ENCODE peak calls at places on chromosomes 1 and 21, in four cellular contexts. One of them, this sample, is unnamed.

GRCh38 chr1:180116964-180117763 is 37.5 kb upstream of the QSOX1 start:
- DNase-seq in RWPE2: no peak
- DNase-seq in tibial artery: no peak
- DNase-seq in CD8-positive, alpha-beta T cell: no peak
- DNase-seq in this sample: no peak

GRCh38 chr1:231312389-231312788 is 25.3 kb downstream of the EXOC8 start:
- DNase-seq in RWPE2: no peak
- DNase-seq in tibial artery: no peak
- DNase-seq in CD8-positive, alpha-beta T cell: no peak
- DNase-seq in this sample: no peak

GRCh38 chr1:9838946-9839345 is 15.2 kb upstream of the CLSTN1 start:
- DNase-seq in CD8-positive, alpha-beta T cell: no peak
- DNase-seq in RWPE2: no peak
- DNase-seq in tibial artery: no peak
- DNase-seq in this sample: peak; percentile 68

GRCh38 chr1:31573261-31573660 is 3.1 kb upstream of the TINAGL1 start:
- DNase-seq in RWPE2: no peak
- DNase-seq in CD8-positive, alpha-beta T cell: no peak
- DNase-seq in tibial artery: peak; percentile 14
- DNase-seq in this sample: no peak

GRCh38 chr1:30034627-30035521 is 688.5 kb downstream of the MATN1 start:
- DNase-seq in RWPE2: no peak
- DNase-seq in tibial artery: no peak
- DNase-seq in CD8-positive, alpha-beta T cell: no peak
- DNase-seq in this sample: no peak

GRCh38 chr21:26843912-26844257 is 1.3 kb downstream of the ADAMTS1 start:
- DNase-seq in tibial artery: no peak
- DNase-seq in RWPE2: no peak
- DNase-seq in CD8-positive, alpha-beta T cell: no peak
- DNase-seq in this sample: no peak

GRCh38 chr1:224542783-224543440 is 73.2 kb upstream of the CNIH3 start:
- DNase-seq in CD8-positive, alpha-beta T cell: no peak
- DNase-seq in RWPE2: no peak
- DNase-seq in tibial artery: no peak
- DNase-seq in this sample: no peak

GRCh38 chr1:171794085-171794484 is 12.6 kb downstream of the METTL13 start:
- DNase-seq in CD8-positive, alpha-beta T cell: no peak
- DNase-seq in RWPE2: no peak
- DNase-seq in tibial artery: no peak
- DNase-seq in this sample: no peak

GRCh38 chr1:53075206-53075605 is 13.2 kb downstream of the PODN start:
- DNase-seq in CD8-positive, alpha-beta T cell: no peak
- DNase-seq in RWPE2: no peak
- DNase-seq in tibial artery: no peak
- DNase-seq in this sample: peak; percentile 62

GRCh38 chr1:184164529-184164928 is 113.0 kb downstream of the TSEN15 start:
- DNase-seq in tibial artery: no peak
- DNase-seq in RWPE2: no peak
- DNase-seq in CD8-positive, alpha-beta T cell: no peak
- DNase-seq in this sample: no peak

GRCh38 chr1:147842578-147842977 is 60.0 kb upstream of the GJA8 start:
- DNase-seq in RWPE2: no peak
- DNase-seq in CD8-positive, alpha-beta T cell: no peak
- DNase-seq in tibial artery: no peak
- DNase-seq in this sample: no peak

GRCh38 chr1:169523904-169524303 is 38.2 kb upstream of the SLC19A2 start:
- DNase-seq in RWPE2: no peak
- DNase-seq in CD8-positive, alpha-beta T cell: no peak
- DNase-seq in tibial artery: no peak
- DNase-seq in this sample: no peak

GRCh38 chr1:148388260-148389026 is 94.7 kb downstream of the PPIAL4G start:
- DNase-seq in RWPE2: peak; percentile 77
- DNase-seq in CD8-positive, alpha-beta T cell: peak; percentile 91
- DNase-seq in tibial artery: peak; percentile 86
- DNase-seq in this sample: no peak

GRCh38 chr1:202319381-202320080 is 22.2 kb downstream of the UBE2T start:
- DNase-seq in RWPE2: peak; percentile 9
- DNase-seq in CD8-positive, alpha-beta T cell: no peak
- DNase-seq in tibial artery: no peak
- DNase-seq in this sample: no peak

GRCh38 chr1:6028042-6028895 is 17.4 kb upstream of the KCNAB2 start:
- DNase-seq in CD8-positive, alpha-beta T cell: peak; percentile 90
- DNase-seq in tibial artery: peak; percentile 43
- DNase-seq in RWPE2: no peak
- DNase-seq in this sample: no peak

GRCh38 chr1:175045519-175045918 is 22.1 kb upstream of the TNN start:
- DNase-seq in CD8-positive, alpha-beta T cell: no peak
- DNase-seq in tibial artery: no peak
- DNase-seq in RWPE2: no peak
- DNase-seq in this sample: no peak

GRCh38 chr1:204583909-204584632 is 67.9 kb downstream of the MDM4 start:
- DNase-seq in RWPE2: no peak
- DNase-seq in tibial artery: no peak
- DNase-seq in CD8-positive, alpha-beta T cell: no peak
- DNase-seq in this sample: no peak

GRCh38 chr1:19013826-19014548 is 57.5 kb upstream of the IFFO2 start:
- DNase-seq in CD8-positive, alpha-beta T cell: no peak
- DNase-seq in RWPE2: no peak
- DNase-seq in tibial artery: no peak
- DNase-seq in this sample: no peak

GRCh38 chr1:66494488-66494887 is 39.5 kb upstream of the SGIP1 start:
- DNase-seq in CD8-positive, alpha-beta T cell: no peak
- DNase-seq in tibial artery: no peak
- DNase-seq in RWPE2: no peak
- DNase-seq in this sample: no peak

GRCh38 chr1:25727819-25728286 is 72.1 kb upstream of the SELENON start:
- DNase-seq in tibial artery: peak; percentile 63
- DNase-seq in CD8-positive, alpha-beta T cell: no peak
- DNase-seq in RWPE2: no peak
- DNase-seq in this sample: no peak

GRCh38 chr21:45818904-45819285 is 162.7 kb upstream of the COL6A1 start:
- DNase-seq in CD8-positive, alpha-beta T cell: peak; percentile 77
- DNase-seq in RWPE2: peak; percentile 53
- DNase-seq in tibial artery: no peak
- DNase-seq in this sample: no peak

GRCh38 chr1:25442178-25442577 is 11.5 kb downstream of the MACO1 start:
- DNase-seq in CD8-positive, alpha-beta T cell: no peak
- DNase-seq in RWPE2: no peak
- DNase-seq in tibial artery: no peak
- DNase-seq in this sample: no peak

GRCh38 chr1:18341291-18342058 is 139.3 kb upstream of the KLHDC7A start:
- DNase-seq in tibial artery: no peak
- DNase-seq in RWPE2: no peak
- DNase-seq in CD8-positive, alpha-beta T cell: no peak
- DNase-seq in this sample: no peak

GRCh38 chr1:70675737-70676156 is 264.7 kb downstream of the CTH start:
- DNase-seq in tibial artery: no peak
- DNase-seq in CD8-positive, alpha-beta T cell: no peak
- DNase-seq in RWPE2: no peak
- DNase-seq in this sample: no peak

GRCh38 chr1:105138445-105138821 is 1388.7 kb downstream of the AMY1C start:
- DNase-seq in tibial artery: no peak
- DNase-seq in RWPE2: no peak
- DNase-seq in CD8-positive, alpha-beta T cell: no peak
- DNase-seq in this sample: no peak

GRCh38 chr1:201213926-201214325 is 23.3 kb downstream of the IGFN1 start:
- DNase-seq in RWPE2: peak; percentile 32
- DNase-seq in tibial artery: no peak
- DNase-seq in CD8-positive, alpha-beta T cell: no peak
- DNase-seq in this sample: no peak

GRCh38 chr1:30319765-30320580 is 403.4 kb downstream of the MATN1 start:
- DNase-seq in CD8-positive, alpha-beta T cell: no peak
- DNase-seq in tibial artery: no peak
- DNase-seq in RWPE2: no peak
- DNase-seq in this sample: no peak

DNA sequence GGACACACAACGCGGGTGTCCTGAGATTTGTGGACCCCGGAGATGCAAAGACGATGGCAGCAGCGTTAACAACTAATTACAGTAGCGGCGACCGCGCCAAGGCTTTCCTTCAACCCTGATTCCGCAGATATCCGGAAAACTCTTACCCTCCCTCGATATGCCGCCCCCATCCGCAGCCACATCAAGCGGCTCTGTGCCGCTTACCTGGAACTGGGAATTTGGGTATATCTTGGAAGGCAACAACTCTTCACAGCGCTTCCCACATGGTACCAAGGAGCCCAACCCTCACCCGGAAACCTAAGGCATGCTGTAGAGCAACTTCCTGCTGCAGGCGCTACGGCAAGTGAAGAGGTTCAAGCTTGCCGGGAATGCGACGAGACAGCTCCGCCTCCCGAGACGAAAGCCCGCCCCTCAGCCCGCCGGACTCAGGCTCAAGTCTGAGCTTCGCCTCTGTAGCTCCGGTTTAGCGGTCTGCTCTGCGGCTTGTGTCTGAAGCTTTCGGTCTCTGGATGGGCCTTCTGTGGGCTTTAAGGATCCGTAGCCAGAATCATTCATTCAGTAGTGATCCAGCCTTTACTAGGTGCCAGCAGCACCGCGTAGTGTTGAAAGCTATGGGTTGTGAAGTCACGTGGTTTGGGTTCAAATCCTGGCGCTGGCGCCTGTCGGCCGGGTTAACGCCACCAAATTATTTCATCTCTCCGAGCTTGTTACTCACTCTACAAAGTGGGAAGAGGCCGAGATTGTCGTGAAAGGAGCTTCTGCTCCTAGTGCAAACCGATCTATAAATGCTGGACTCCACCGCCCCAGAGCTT is at the start of gene HEATR1:
- DNase-seq in RWPE2: peak; percentile 89
- DNase-seq in CD8-positive, alpha-beta T cell: peak; percentile 80
- DNase-seq in tibial artery: peak; percentile 91
- DNase-seq in this sample: peak; percentile 97
- TF ChIP-seq CTCF in RWPE2: no peak
- TF ChIP-seq CTCF in CD8-positive, alpha-beta T cell: no peak
- TF ChIP-seq CTCF in tibial artery: no peak
- TF ChIP-seq CTCF in this sample: peak; percentile 35

GRCh38 chr1:152543808-152544207 is 22.8 kb downstream of the LCE3E start:
- DNase-seq in CD8-positive, alpha-beta T cell: no peak
- DNase-seq in tibial artery: no peak
- DNase-seq in RWPE2: no peak
- DNase-seq in this sample: no peak
- TF ChIP-seq CTCF in CD8-positive, alpha-beta T cell: no peak
- TF ChIP-seq CTCF in tibial artery: no peak
- TF ChIP-seq CTCF in RWPE2: peak; percentile 28
- TF ChIP-seq CTCF in this sample: no peak

GRCh38 chr1:43543567-43543966 is 12.9 kb downstream of the PTPRF start:
- DNase-seq in tibial artery: no peak
- DNase-seq in CD8-positive, alpha-beta T cell: no peak
- DNase-seq in RWPE2: no peak
- DNase-seq in this sample: no peak
- TF ChIP-seq CTCF in tibial artery: no peak
- TF ChIP-seq CTCF in CD8-positive, alpha-beta T cell: no peak
- TF ChIP-seq CTCF in RWPE2: no peak
- TF ChIP-seq CTCF in this sample: no peak

GRCh38 chr1:239792157-239792556 is 299.5 kb upstream of the FMN2 start:
- DNase-seq in tibial artery: no peak
- DNase-seq in CD8-positive, alpha-beta T cell: no peak
- DNase-seq in RWPE2: no peak
- DNase-seq in this sample: no peak

GRCh38 chr1:239795289-239795688 is 296.4 kb upstream of the FMN2 start:
- DNase-seq in RWPE2: no peak
- DNase-seq in tibial artery: no peak
- DNase-seq in CD8-positive, alpha-beta T cell: no peak
- DNase-seq in this sample: no peak
- TF ChIP-seq CTCF in RWPE2: no peak
- TF ChIP-seq CTCF in tibial artery: no peak
- TF ChIP-seq CTCF in CD8-positive, alpha-beta T cell: no peak
- TF ChIP-seq CTCF in this sample: no peak

DNA sequence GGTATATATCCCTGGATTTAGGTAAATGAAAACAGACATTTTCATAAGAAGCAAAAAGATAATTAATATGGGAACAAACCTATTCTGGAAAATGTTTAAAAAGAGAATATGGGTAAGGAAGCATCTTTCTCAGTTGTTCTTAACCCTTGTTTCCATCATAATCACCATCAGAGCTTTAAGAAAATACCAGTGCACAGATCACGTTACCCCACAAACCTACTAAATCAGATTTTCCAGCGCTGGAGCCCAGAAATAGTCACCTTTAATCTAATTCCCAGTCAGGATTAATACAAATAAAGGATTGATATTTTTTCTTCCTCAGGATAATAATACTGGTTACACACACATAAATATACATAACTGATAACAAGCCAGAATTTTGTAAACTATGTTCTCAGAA is 44.6 kb downstream of the PTPRC start:
- DNase-seq in CD8-positive, alpha-beta T cell: no peak
- DNase-seq in RWPE2: no peak
- DNase-seq in tibial artery: no peak
- DNase-seq in this sample: no peak
- TF ChIP-seq CTCF in CD8-positive, alpha-beta T cell: no peak
- TF ChIP-seq CTCF in RWPE2: no peak
- TF ChIP-seq CTCF in tibial artery: no peak
- TF ChIP-seq CTCF in this sample: no peak

DNA sequence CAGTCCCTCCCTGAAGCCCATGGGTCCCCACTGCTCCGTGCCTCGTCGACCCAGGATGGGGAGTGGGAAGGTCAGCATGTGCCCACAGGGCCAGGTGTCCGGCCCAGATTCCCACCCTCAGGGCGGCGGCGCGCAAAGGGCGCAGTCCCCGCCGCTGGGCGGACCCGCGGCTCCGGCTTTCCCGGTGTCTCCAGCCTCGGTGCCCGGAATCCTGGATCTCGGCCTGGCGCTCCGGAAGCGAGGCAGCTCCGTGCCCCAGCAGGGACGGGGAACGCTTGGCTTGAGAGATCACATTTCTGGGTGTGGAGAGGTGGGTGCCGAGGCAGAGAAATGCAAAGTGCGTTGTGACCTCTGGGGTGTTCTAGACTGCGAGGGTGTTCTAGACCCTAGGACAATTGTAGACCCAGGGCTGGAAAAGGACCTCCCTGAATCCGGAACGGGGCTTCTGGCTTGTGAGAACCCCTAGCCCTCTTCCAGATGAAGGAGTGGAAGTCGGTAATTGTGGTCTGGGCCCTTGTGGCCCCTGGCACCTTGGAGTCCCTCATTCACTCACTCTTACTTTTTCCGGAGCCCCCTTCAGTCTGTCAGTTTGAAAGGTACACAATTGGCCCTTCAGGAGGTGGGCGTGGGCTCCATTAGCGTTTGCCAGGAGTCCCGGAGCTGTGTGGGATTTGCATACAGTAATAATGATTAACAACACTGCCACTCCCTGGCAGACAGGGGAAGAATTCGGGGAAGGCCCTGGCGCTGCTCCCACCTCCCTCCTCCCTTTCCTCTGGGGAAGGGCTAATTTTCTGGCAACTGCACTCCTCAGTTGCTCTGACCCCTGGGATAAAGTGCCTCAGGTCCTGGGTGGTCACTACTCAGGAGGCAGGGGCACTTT is 1.7 kb upstream of the KCND3 start:
- DNase-seq in tibial artery: peak; percentile 51
- DNase-seq in RWPE2: no peak
- DNase-seq in CD8-positive, alpha-beta T cell: no peak
- DNase-seq in this sample: peak; percentile 90
- TF ChIP-seq CTCF in tibial artery: peak; percentile 35
- TF ChIP-seq CTCF in RWPE2: peak; percentile 56
- TF ChIP-seq CTCF in CD8-positive, alpha-beta T cell: no peak
- TF ChIP-seq CTCF in this sample: peak; percentile 77

This sample was measured in chondrocyte.